ENCODE peak calls at places on chromosomes 2 and 18, in nine cellular contexts. One of them, this sample, is unnamed.

GRCh38 chr2:99066602-99067001 is 74.9 kb upstream of the C2orf15 start:
- DNase-seq in non-pigmented ciliary epithelial cell: peak; percentile 22
- DNase-seq in NB4: peak; percentile 77
- DNase-seq in NCI-H774: peak; percentile 18
- DNase-seq in coronary artery: no peak
- DNase-seq in psoas muscle: no peak
- DNase-seq in AG10803: peak; percentile 53
- DNase-seq in stimulated activated CD4-positive, alpha-beta T cell treated with anti-CD3 and anti-CD28 coated beads, TNF-alpha, amount 100 ng/mL, for 1 hour: no peak
- DNase-seq in activated naive CD8-positive, alpha-beta T cell treated with anti-CD3 and anti-CD28 coated beads, Interleukin-2, amount 50 U/mL, for 24 hours: no peak
- DNase-seq in this sample: peak; percentile 30

GRCh38 chr2:20673686-20674308 is 6.9 kb downstream of the GDF7 start:
- DNase-seq in non-pigmented ciliary epithelial cell: no peak
- DNase-seq in NB4: no peak
- DNase-seq in AG10803: no peak
- DNase-seq in stimulated activated CD4-positive, alpha-beta T cell treated with anti-CD3 and anti-CD28 coated beads, TNF-alpha, amount 100 ng/mL, for 1 hour: no peak
- DNase-seq in psoas muscle: no peak
- DNase-seq in coronary artery: no peak
- DNase-seq in NCI-H774: no peak
- DNase-seq in activated naive CD8-positive, alpha-beta T cell treated with anti-CD3 and anti-CD28 coated beads, Interleukin-2, amount 50 U/mL, for 24 hours: no peak
- DNase-seq in this sample: no peak

GRCh38 chr18:37322497-37323035 is 243.0 kb downstream of the CELF4 start:
- DNase-seq in AG10803: peak; percentile 13
- DNase-seq in stimulated activated CD4-positive, alpha-beta T cell treated with anti-CD3 and anti-CD28 coated beads, TNF-alpha, amount 100 ng/mL, for 1 hour: no peak
- DNase-seq in NCI-H774: no peak
- DNase-seq in psoas muscle: peak; percentile 26
- DNase-seq in activated naive CD8-positive, alpha-beta T cell treated with anti-CD3 and anti-CD28 coated beads, Interleukin-2, amount 50 U/mL, for 24 hours: peak; percentile 23
- DNase-seq in NB4: peak; percentile 38
- DNase-seq in coronary artery: no peak
- DNase-seq in non-pigmented ciliary epithelial cell: no peak
- DNase-seq in this sample: peak; percentile 67

GRCh38 chr2:29281086-29281485 is 165.9 kb downstream of the CLIP4 start:
- DNase-seq in stimulated activated CD4-positive, alpha-beta T cell treated with anti-CD3 and anti-CD28 coated beads, TNF-alpha, amount 100 ng/mL, for 1 hour: no peak
- DNase-seq in psoas muscle: no peak
- DNase-seq in activated naive CD8-positive, alpha-beta T cell treated with anti-CD3 and anti-CD28 coated beads, Interleukin-2, amount 50 U/mL, for 24 hours: no peak
- DNase-seq in NCI-H774: no peak
- DNase-seq in NB4: no peak
- DNase-seq in AG10803: no peak
- DNase-seq in coronary artery: peak; percentile 60
- DNase-seq in non-pigmented ciliary epithelial cell: no peak
- DNase-seq in this sample: no peak

GRCh38 chr18:5167827-5168226 is 29.2 kb downstream of the AKAIN1 start:
- DNase-seq in stimulated activated CD4-positive, alpha-beta T cell treated with anti-CD3 and anti-CD28 coated beads, TNF-alpha, amount 100 ng/mL, for 1 hour: no peak
- DNase-seq in activated naive CD8-positive, alpha-beta T cell treated with anti-CD3 and anti-CD28 coated beads, Interleukin-2, amount 50 U/mL, for 24 hours: no peak
- DNase-seq in AG10803: no peak
- DNase-seq in NB4: no peak
- DNase-seq in psoas muscle: no peak
- DNase-seq in coronary artery: no peak
- DNase-seq in non-pigmented ciliary epithelial cell: no peak
- DNase-seq in NCI-H774: no peak
- DNase-seq in this sample: no peak

GRCh38 chr2:20472569-20472968 is 25.7 kb downstream of the RHOB start:
- DNase-seq in stimulated activated CD4-positive, alpha-beta T cell treated with anti-CD3 and anti-CD28 coated beads, TNF-alpha, amount 100 ng/mL, for 1 hour: no peak
- DNase-seq in NB4: no peak
- DNase-seq in AG10803: no peak
- DNase-seq in psoas muscle: no peak
- DNase-seq in activated naive CD8-positive, alpha-beta T cell treated with anti-CD3 and anti-CD28 coated beads, Interleukin-2, amount 50 U/mL, for 24 hours: no peak
- DNase-seq in NCI-H774: no peak
- DNase-seq in coronary artery: peak; percentile 28
- DNase-seq in non-pigmented ciliary epithelial cell: no peak
- DNase-seq in this sample: no peak

GRCh38 chr18:45386256-45386655 is 229.0 kb upstream of the SLC14A2 start:
- DNase-seq in NCI-H774: no peak
- DNase-seq in coronary artery: no peak
- DNase-seq in psoas muscle: no peak
- DNase-seq in NB4: peak; percentile 47
- DNase-seq in stimulated activated CD4-positive, alpha-beta T cell treated with anti-CD3 and anti-CD28 coated beads, TNF-alpha, amount 100 ng/mL, for 1 hour: no peak
- DNase-seq in activated naive CD8-positive, alpha-beta T cell treated with anti-CD3 and anti-CD28 coated beads, Interleukin-2, amount 50 U/mL, for 24 hours: peak; percentile 4
- DNase-seq in AG10803: peak; percentile 48
- DNase-seq in non-pigmented ciliary epithelial cell: no peak
- DNase-seq in this sample: peak; percentile 35

GRCh38 chr2:121363632-121364420 is 78.8 kb upstream of the TFCP2L1 start:
- DNase-seq in non-pigmented ciliary epithelial cell: no peak
- DNase-seq in stimulated activated CD4-positive, alpha-beta T cell treated with anti-CD3 and anti-CD28 coated beads, TNF-alpha, amount 100 ng/mL, for 1 hour: no peak
- DNase-seq in coronary artery: no peak
- DNase-seq in activated naive CD8-positive, alpha-beta T cell treated with anti-CD3 and anti-CD28 coated beads, Interleukin-2, amount 50 U/mL, for 24 hours: no peak
- DNase-seq in NB4: no peak
- DNase-seq in psoas muscle: peak; percentile 40
- DNase-seq in AG10803: peak; percentile 76
- DNase-seq in NCI-H774: no peak
- DNase-seq in this sample: peak; percentile 87

GRCh38 chr2:26913599-26914285 is 56.7 kb upstream of the MAPRE3 start:
- DNase-seq in coronary artery: no peak
- DNase-seq in non-pigmented ciliary epithelial cell: no peak
- DNase-seq in NB4: no peak
- DNase-seq in psoas muscle: no peak
- DNase-seq in activated naive CD8-positive, alpha-beta T cell treated with anti-CD3 and anti-CD28 coated beads, Interleukin-2, amount 50 U/mL, for 24 hours: no peak
- DNase-seq in AG10803: peak; percentile 52
- DNase-seq in NCI-H774: no peak
- DNase-seq in stimulated activated CD4-positive, alpha-beta T cell treated with anti-CD3 and anti-CD28 coated beads, TNF-alpha, amount 100 ng/mL, for 1 hour: no peak
- DNase-seq in this sample: peak; percentile 60

GRCh38 chr2:96415684-96416083 is 80.1 kb downstream of the NCAPH start:
- DNase-seq in non-pigmented ciliary epithelial cell: no peak
- DNase-seq in AG10803: no peak
- DNase-seq in coronary artery: no peak
- DNase-seq in NB4: no peak
- DNase-seq in NCI-H774: no peak
- DNase-seq in activated naive CD8-positive, alpha-beta T cell treated with anti-CD3 and anti-CD28 coated beads, Interleukin-2, amount 50 U/mL, for 24 hours: no peak
- DNase-seq in stimulated activated CD4-positive, alpha-beta T cell treated with anti-CD3 and anti-CD28 coated beads, TNF-alpha, amount 100 ng/mL, for 1 hour: no peak
- DNase-seq in psoas muscle: no peak
- DNase-seq in this sample: no peak

GRCh38 chr2:27714053-27714452 is 50.4 kb downstream of the SLC4A1AP start:
- DNase-seq in NCI-H774: no peak
- DNase-seq in NB4: no peak
- DNase-seq in coronary artery: no peak
- DNase-seq in psoas muscle: no peak
- DNase-seq in activated naive CD8-positive, alpha-beta T cell treated with anti-CD3 and anti-CD28 coated beads, Interleukin-2, amount 50 U/mL, for 24 hours: no peak
- DNase-seq in AG10803: no peak
- DNase-seq in stimulated activated CD4-positive, alpha-beta T cell treated with anti-CD3 and anti-CD28 coated beads, TNF-alpha, amount 100 ng/mL, for 1 hour: no peak
- DNase-seq in non-pigmented ciliary epithelial cell: no peak
- DNase-seq in this sample: no peak